ENCODE peak calls at places on chromosomes 16 and 17, in six cellular contexts. C is uterus; J is AG10803; K is naive thymus-derived CD4-positive, alpha-beta T cell; A is left cardiac atrium; O is activated naive CD4-positive, alpha-beta T cell treated with anti-CD3 and anti-CD28 coated beads, Interleukin-2, amount 10 ng/mL, durations not matched to agents 7 days and 5 days. Z is an unnamed sample.

GRCh38 chr16:35525979-35526590 is 2066.7 kb downstream of the TP53TG3F start:
- DNase-seq in C (no peak), J (no peak), K (no peak), A (no peak), O (no peak), Z (no peak)

GRCh38 chr16:84482001-84482891 is 22.2 kb downstream of the MEAK7 start:
- DNase-seq in C (no peak), J (no peak), K (no peak), A (no peak), O (no peak), Z (no peak)

GRCh38 chr16:27234603-27235002 is 31.3 kb downstream of the KDM8 start:
- DNase-seq in C (no peak), J (no peak), K (no peak), A (no peak), O (no peak), Z (no peak)

GRCh38 chr16:85253127-85253941 is 141.1 kb upstream of the CIBAR2 start:
- DNase-seq in C (peak; percentile 53), J (peak; percentile 37), K (peak; percentile 73), A (peak; percentile 53), O (peak; percentile 75), Z (no peak)

GRCh38 chr17:8443756-8444155 is 8.1 kb downstream of the NDEL1 start:
- DNase-seq in C (no peak), J (no peak), K (no peak), A (no peak), O (no peak), Z (no peak)

GRCh38 chr16:22220076-22220453 is 14.0 kb downstream of the EEF2K start:
- DNase-seq in C (peak; percentile 75), J (peak; percentile 73), K (no peak), A (peak; percentile 73), O (no peak), Z (no peak)

GRCh38 chr17:48024149-48025039 is 13.2 kb downstream of the COPZ2 start:
- DNase-seq in C (peak; percentile 39), J (peak; percentile 84), K (no peak), A (peak; percentile 65), O (peak; percentile 70), Z (no peak)

GRCh38 chr16:2787961-2788360 is 601 bp upstream of the PRSS33 start:
- DNase-seq in C (no peak), J (no peak), K (no peak), A (no peak), O (peak; percentile 15), Z (no peak)

GRCh38 chr17:72184805-72185204 is 64.0 kb downstream of the SOX9 start:
- DNase-seq in C (no peak), J (peak; percentile 27), K (no peak), A (peak; percentile 53), O (no peak), Z (no peak)

GRCh38 chr17:81516439-81516838 is 3.8 kb upstream of the ACTG1 start:
- DNase-seq in C (peak; percentile 26), J (no peak), K (no peak), A (no peak), O (no peak), Z (no peak)

GRCh38 chr16:72552675-72553074 is 380.7 kb upstream of the PMFBP1 start:
- DNase-seq in C (no peak), J (peak; percentile 51), K (no peak), A (no peak), O (no peak), Z (no peak)

GRCh38 chr17:54983260-54983659 is 14.7 kb downstream of the STXBP4 start:
- DNase-seq in C (no peak), J (no peak), K (no peak), A (no peak), O (no peak), Z (no peak)

GRCh38 chr17:63881935-63882601 is at the start of gene GH2:
- DNase-seq in C (peak; percentile 28), J (peak; percentile 36), K (peak; percentile 69), A (peak; percentile 42), O (peak; percentile 77), Z (no peak)

GRCh38 chr17:58377005-58377660 is 25.1 kb upstream of the SUPT4H1 start:
- DNase-seq in C (no peak), J (no peak), K (no peak), A (no peak), O (no peak), Z (no peak)

GRCh38 chr17:58263773-58264172 is 17.0 kb downstream of the MPO start:
- DNase-seq in C (no peak), J (no peak), K (no peak), A (no peak), O (no peak), Z (no peak)

GRCh38 chr16:13997933-13998332 is 73.2 kb upstream of the MRTFB start:
- DNase-seq in C (no peak), J (no peak), K (no peak), A (no peak), O (peak; percentile 33), Z (peak; percentile 66)

GRCh38 chr16:14501331-14502255 is 128.5 kb downstream of the PARN start:
- DNase-seq in C (peak; percentile 91), J (peak; percentile 97), K (no peak), A (peak; percentile 89), O (no peak), Z (no peak)

GRCh38 chr17:4327638-4328037 is 38.8 kb downstream of the UBE2G1 start:
- DNase-seq in C (no peak), J (peak; percentile 81), K (no peak), A (no peak), O (no peak), Z (no peak)

GRCh38 chr17:74512624-74513084 is 18.6 kb downstream of the CD300LB start:
- DNase-seq in C (no peak), J (peak; percentile 25), K (no peak), A (no peak), O (no peak), Z (no peak)

GRCh38 chr17:4945176-4945943 is 3.0 kb downstream of the PFN1 start:
- DNase-seq in C (peak; percentile 79), J (peak; percentile 91), K (no peak), A (peak; percentile 85), O (peak; percentile 86), Z (peak; percentile 68)

GRCh38 chr17:59714255-59714654 is 6.8 kb downstream of the VMP1 start:
- DNase-seq in C (no peak), J (no peak), K (no peak), A (no peak), O (no peak), Z (no peak)

GRCh38 chr17:48299760-48300159 is 130.3 kb downstream of the SKAP1 start:
- DNase-seq in C (no peak), J (no peak), K (no peak), A (no peak), O (no peak), Z (peak; percentile 58)

GRCh38 chr17:78437508-78438169 is 59.2 kb downstream of the PGS1 start:
- DNase-seq in C (no peak), J (no peak), K (no peak), A (no peak), O (no peak), Z (no peak)

GRCh38 chr16:88705746-88706287 is 391 bp downstream of the RNF166 start:
- DNase-seq in C (no peak), J (no peak), K (no peak), A (no peak), O (peak; percentile 38), Z (no peak)

GRCh38 chr16:84487358-84487757 is 17.1 kb downstream of the MEAK7 start:
- DNase-seq in C (no peak), J (no peak), K (no peak), A (no peak), O (no peak), Z (no peak)

GRCh38 chr17:44095647-44096496 is 25.3 kb downstream of the G6PC3 start:
- DNase-seq in C (peak; percentile 72), J (peak; percentile 93), K (no peak), A (peak; percentile 74), O (no peak), Z (no peak)

GRCh38 chr17:78133971-78134898 is 3.7 kb downstream of the TMC8 start:
- DNase-seq in C (no peak), J (no peak), K (peak; percentile 83), A (peak; percentile 58), O (peak; percentile 93), Z (no peak)

GRCh38 chr17:46868689-46869187 is 17.4 kb downstream of the WNT9B start:
- DNase-seq in C (no peak), J (no peak), K (no peak), A (no peak), O (no peak), Z (no peak)

GRCh38 chr17:82615084-82616020 is 32.9 kb downstream of the WDR45B start:
- DNase-seq in C (no peak), J (no peak), K (no peak), A (no peak), O (no peak), Z (no peak)

GRCh38 chr17:76710863-76711611 is at the start of gene MXRA7:
- DNase-seq in C (peak; percentile 86), J (peak; percentile 65), K (peak; percentile 42), A (peak; percentile 80), O (peak; percentile 72), Z (no peak)

GRCh38 chr17:44222112-44222869 is 2.8 kb upstream of the UBTF start:
- DNase-seq in C (peak; percentile 81), J (peak; percentile 81), K (no peak), A (peak; percentile 84), O (peak; percentile 73), Z (no peak)

Z was measured in GM12864.